ENCODE peak calls at places on chromosomes 3 and 15, in four cellular contexts. N is H9, L is AG04450, T is GM23338. H is an unnamed sample.
A peak's percentile ranks its signal among the peaks of the same experiment; 100 is the strongest.

GRCh38 chr15:27783668-27784067 is 315.4 kb downstream of the OCA2 start:
- DNase-seq in N (no peak), L (no peak), T (no peak), H (no peak)

GRCh38 chr3:161266731-161267150 is 45.6 kb downstream of the NMD3 start:
- DNase-seq in N (no peak), L (peak; percentile 52), T (no peak), H (no peak)

GRCh38 chr3:88038561-88038960 is 20.2 kb downstream of the CGGBP1 start:
- DNase-seq in N (no peak), L (no peak), T (no peak), H (no peak)

GRCh38 chr3:185153170-185153733 is 392 bp upstream of the C3orf70 start:
- DNase-seq in N (peak; percentile 68), L (no peak), T (peak; percentile 80), H (no peak)

GRCh38 chr3:127403795-127404194 is 115.9 kb upstream of the PRR20G start:
- DNase-seq in N (no peak), L (no peak), T (no peak), H (no peak)

GRCh38 chr3:101938262-101938847 is 89.0 kb downstream of the NFKBIZ start:
- DNase-seq in N (no peak), L (no peak), T (no peak), H (no peak)

GRCh38 chr3:139185482-139185881 is 140.8 kb upstream of the PRR23C start:
- DNase-seq in N (no peak), L (no peak), T (no peak), H (no peak)

GRCh38 chr15:94234300-94234699 is 2.9 kb downstream of the MCTP2 start:
- DNase-seq in N (no peak), L (no peak), T (no peak), H (no peak)

GRCh38 chr15:95804484-95804883 is 526.0 kb upstream of the NR2F2 start:
- DNase-seq in N (no peak), L (no peak), T (no peak), H (no peak)

GRCh38 chr15:42918047-42918446 is 2.5 kb downstream of the TTBK2 start:
- DNase-seq in N (no peak), L (no peak), T (no peak), H (no peak)

GRCh38 chr15:90221251-90221900 is 12.4 kb downstream of the CIB1 start:
- DNase-seq in N (peak; percentile 86), L (peak; percentile 53), T (peak; percentile 90), H (peak; percentile 89)

GRCh38 chr15:34847598-34847997 is 52.2 kb upstream of the ACTC1 start:
- DNase-seq in N (no peak), L (no peak), T (no peak), H (no peak)

GRCh38 chr3:195208183-195208582 is 62.8 kb downstream of the XXYLT1 start:
- DNase-seq in N (no peak), L (no peak), T (no peak), H (no peak)

GRCh38 chr3:21979706-21980105 is 228.7 kb upstream of the ZNF385D start:
- DNase-seq in N (no peak), L (peak; percentile 11), T (no peak), H (no peak)

GRCh38 chr3:197454014-197454413 is 101.8 kb downstream of the BDH1 start:
- DNase-seq in N (no peak), L (no peak), T (no peak), H (peak; percentile 47)

GRCh38 chr3:171317133-171317532 is 143.1 kb downstream of the TNIK start:
- DNase-seq in N (no peak), L (no peak), T (no peak), H (no peak)

GRCh38 chr3:144237351-144237750 is 265.7 kb downstream of the DIPK2A start:
- DNase-seq in N (no peak), L (no peak), T (no peak), H (no peak)

GRCh38 chr15:62858343-62858742 is 184.2 kb upstream of the TPM1 start:
- DNase-seq in N (no peak), L (no peak), T (no peak), H (no peak)

GRCh38 chr3:9914559-9915251 is 2.2 kb upstream of the IL17RC start:
- DNase-seq in N (peak; percentile 73), L (no peak), T (peak; percentile 81), H (peak; percentile 79)

GRCh38 chr3:119145500-119146167 is at the start of gene TEX55:
- DNase-seq in N (peak; percentile 65), L (peak; percentile 36), T (peak; percentile 83), H (peak; percentile 43)

GRCh38 chr15:47726399-47726823 is 9.1 kb downstream of the SEMA6D start:
- DNase-seq in N (no peak), L (no peak), T (no peak), H (no peak)

GRCh38 chr15:87349181-87349580 is 907.4 kb downstream of the NTRK3 start:
- DNase-seq in N (no peak), L (no peak), T (peak; percentile 24), H (no peak)

GRCh38 chr15:79115971-79116370 is 25.4 kb upstream of the RASGRF1 start:
- DNase-seq in N (peak; percentile 6), L (no peak), T (no peak), H (no peak)

GRCh38 chr3:140756240-140757016 is 78.6 kb downstream of the TRIM42 start:
- DNase-seq in N (no peak), L (no peak), T (no peak), H (no peak)

GRCh38 chr3:13085846-13086179 is 12.6 kb upstream of the IQSEC1 start:
- DNase-seq in N (no peak), L (no peak), T (no peak), H (no peak)
- H3K27ac ChIP-seq in N (no peak overlapping the region), L (no peak overlapping the region), T (no peak overlapping the region), H (no peak overlapping the region)

GRCh38 chr3:52092291-52092660 is 35.9 kb upstream of the DUSP7 start:
- DNase-seq in N (no peak), L (no peak), T (no peak), H (no peak)
- H3K27ac ChIP-seq in N (no peak overlapping the region), L (peak overlapping the region; percentile 31), T (no peak overlapping the region), H (no peak overlapping the region)

GRCh38 chr3:42702066-42702951 is at the start of gene HHATL:
- DNase-seq in N (peak; percentile 31), L (no peak), T (no peak), H (peak; percentile 81)

GRCh38 chr3:42699511-42699971 is 3.1 kb downstream of the HHATL start:
- DNase-seq in N (no peak), L (no peak), T (no peak), H (no peak)

GRCh38 chr3:42698911-42699230 is 3.7 kb downstream of the HHATL start:
- DNase-seq in N (no peak), L (no peak), T (no peak), H (no peak)

GRCh38 chr3:42701371-42702065 is 1.1 kb downstream of the HHATL start:
- DNase-seq in N (peak; percentile 85), L (no peak), T (peak; percentile 89), H (no peak)

DNA sequence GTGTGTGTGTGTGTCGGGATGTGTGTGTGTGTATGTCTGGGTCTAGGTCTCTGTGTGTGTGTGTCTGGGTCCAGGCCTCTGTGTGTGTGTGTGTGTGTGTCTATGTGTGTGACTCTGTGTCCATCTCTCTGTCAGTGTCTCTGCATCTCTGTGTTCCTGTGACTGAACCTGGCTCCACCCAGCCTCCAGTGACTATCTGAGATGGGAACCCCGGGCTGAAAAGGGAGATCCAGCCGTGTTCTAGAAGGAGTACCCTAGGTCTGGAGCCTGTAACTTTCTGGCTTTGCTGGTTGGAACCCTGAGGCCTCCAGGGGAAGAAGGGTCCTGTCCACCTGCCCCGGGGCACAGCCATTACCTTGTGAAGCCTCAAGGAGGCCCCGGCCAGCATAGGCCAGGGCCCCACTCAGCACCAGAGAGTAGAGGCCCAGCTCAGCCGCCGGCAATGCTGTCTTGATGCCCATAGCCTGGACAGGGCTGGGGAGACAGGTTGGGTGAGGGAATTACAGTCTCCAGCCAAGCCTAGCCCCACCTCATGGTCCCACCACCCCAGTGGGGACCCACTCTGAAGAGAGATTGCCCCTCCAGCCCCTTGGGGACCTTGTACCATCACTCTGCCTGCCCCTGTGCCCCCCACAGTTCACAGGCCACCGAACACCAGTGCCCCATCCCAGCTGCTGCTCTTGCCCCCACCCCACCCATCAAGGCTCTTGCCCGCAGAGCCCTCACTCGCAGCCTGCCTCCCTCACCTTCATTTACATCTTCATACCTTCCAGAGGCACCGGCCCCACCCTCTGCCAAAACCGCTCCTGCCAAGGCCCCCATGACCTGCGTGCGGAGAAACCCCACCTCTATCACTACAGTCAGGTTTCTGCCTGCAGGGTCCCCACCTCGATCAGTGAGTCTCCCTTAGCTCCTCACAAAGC is 2.0 kb downstream of the HHATL start:
- DNase-seq in N (peak; percentile 20), L (no peak), T (no peak), H (no peak)
- H3K27ac ChIP-seq in N (no peak overlapping the region), L (no peak overlapping the region), T (no peak overlapping the region), H (no peak overlapping the region)

DNA sequence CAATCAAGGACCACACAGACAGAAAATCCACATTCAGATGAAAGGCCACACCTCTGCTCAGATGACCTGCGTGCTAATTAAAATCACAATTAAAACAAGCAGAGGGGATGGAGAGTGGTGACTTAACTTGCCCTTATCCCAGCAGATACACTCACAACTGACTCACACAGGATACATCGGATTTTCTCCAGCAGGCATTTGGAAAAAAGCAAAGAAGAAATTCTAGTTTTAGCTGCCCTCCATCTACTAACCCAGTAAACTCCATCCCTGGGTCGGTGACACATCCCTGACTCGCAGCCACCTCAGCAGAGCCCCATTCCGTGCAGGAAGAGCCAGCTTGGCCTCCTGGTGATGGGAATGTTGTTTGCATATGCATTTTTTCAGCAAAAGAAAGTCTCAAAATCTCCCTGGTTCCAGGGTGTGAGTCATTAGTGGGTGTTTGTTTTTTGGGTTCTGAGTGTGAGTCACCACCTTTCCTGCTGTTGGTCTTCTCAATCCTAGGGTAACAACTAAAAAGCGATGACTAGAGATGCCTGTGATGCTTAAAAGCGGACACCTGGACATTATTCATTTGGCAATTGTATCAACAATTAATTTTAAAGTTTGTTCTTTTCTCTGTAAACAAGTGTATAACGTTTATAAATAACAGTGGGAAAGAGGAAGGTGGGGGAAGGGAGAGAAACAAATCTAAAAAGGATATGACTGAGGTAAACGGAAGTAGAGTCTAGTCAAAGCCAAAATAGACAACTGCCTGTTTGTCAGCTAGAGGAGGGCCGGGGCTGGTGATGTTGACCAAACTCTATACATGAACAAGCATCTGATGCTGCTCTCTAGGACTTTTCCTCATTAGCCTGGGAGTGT is 49.8 kb upstream of the SLC4A7 start:
- DNase-seq in N (peak; percentile 95), L (peak; percentile 97), T (peak; percentile 96), H (no peak)
- H3K27ac ChIP-seq in N (peak overlapping the region; percentile 68), L (peak overlapping the region; percentile 94), T (peak overlapping the region; percentile 61), H (no peak overlapping the region)

DNA sequence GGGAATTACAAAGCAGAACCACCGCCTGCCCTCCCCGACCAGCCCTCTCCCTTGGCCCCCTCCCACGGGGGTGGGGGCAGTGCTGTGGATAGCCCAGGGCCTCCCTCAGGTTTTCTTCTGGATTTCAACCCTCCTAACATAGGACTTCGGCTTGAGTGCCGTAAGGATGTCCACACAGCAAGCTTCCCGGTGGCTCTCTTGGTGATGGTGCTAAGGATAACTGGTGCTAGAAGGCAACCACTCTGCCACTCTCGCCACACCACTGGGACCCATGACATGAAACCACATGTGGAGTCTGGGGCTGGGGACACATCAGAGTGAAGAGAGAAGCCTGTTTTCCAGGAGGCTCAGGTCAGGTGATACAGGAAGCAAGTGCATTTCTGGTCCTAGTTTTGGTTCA is 35.4 kb downstream of the SCN5A start:
- DNase-seq in N (no peak), L (no peak), T (no peak), H (no peak)
- H3K27ac ChIP-seq in N (no peak overlapping the region), L (no peak overlapping the region), T (no peak overlapping the region), H (no peak overlapping the region)

DNA sequence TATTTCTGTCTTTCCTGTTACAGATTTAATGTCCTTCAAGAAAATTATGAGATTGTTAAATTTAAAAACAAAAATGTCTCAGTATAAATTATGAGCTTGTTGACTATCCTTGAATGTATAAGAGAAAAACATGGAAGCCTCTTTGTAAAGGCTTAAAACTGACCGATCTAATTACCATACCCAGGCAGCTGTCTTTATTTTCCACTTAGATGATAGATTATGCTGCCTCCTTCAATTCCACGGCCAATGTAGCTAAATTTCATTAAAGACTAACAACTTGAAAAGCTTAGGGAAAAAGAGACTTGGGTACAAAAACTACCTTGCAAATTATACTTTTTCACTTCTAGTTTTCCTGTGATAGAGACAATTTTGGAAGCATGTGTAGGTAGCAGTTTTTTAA is 88.3 kb downstream of the ATP10A start:
- DNase-seq in N (no peak), L (no peak), T (no peak), H (no peak)
- H3K27ac ChIP-seq in N (no peak overlapping the region), L (peak overlapping the region; percentile 52), T (no peak overlapping the region), H (no peak overlapping the region)